ENCODE peak calls at places on chromosome 5, in six cellular contexts. E is fibroblast of lung, R is MM.1S, G is sigmoid colon, M is ovary, Z is right atrium auricular region. D is an unnamed sample.

GRCh38 chr5:178058321-178059012 is 54.9 kb upstream of the N4BP3 start:
- DNase-seq in E (no peak), R (no peak), G (peak; percentile 18), M (no peak), Z (no peak), D (no peak)

GRCh38 chr5:90967851-90968250 is 409.3 kb downstream of the ADGRV1 start:
- DNase-seq in E (no peak), R (no peak), G (no peak), M (no peak), Z (no peak), D (no peak)

GRCh38 chr5:36240779-36241635 is 718 bp downstream of the NADK2 start:
- DNase-seq in E (peak; percentile 63), R (peak; percentile 57), G (peak; percentile 82), M (peak; percentile 74), Z (peak; percentile 68), D (peak; percentile 68)

GRCh38 chr5:2892601-2893000 is 141.1 kb upstream of the IRX2 start:
- DNase-seq in E (no peak), R (no peak), G (no peak), M (no peak), Z (peak; percentile 23), D (no peak)

GRCh38 chr5:59893436-59894227 is at the start of gene PDE4D:
- DNase-seq in E (peak; percentile 55), R (peak; percentile 14), G (peak; percentile 67), M (no peak), Z (no peak), D (no peak)

GRCh38 chr5:179373101-179373934 is 28.1 kb upstream of the ADAMTS2 start:
- DNase-seq in E (no peak), R (no peak), G (peak; percentile 40), M (no peak), Z (no peak), D (no peak)

GRCh38 chr5:109496112-109496511 is 86.3 kb upstream of the PJA2 start:
- DNase-seq in E (peak; percentile 36), R (no peak), G (no peak), M (no peak), Z (no peak), D (no peak)

GRCh38 chr5:87885727-87886126 is 382.9 kb downstream of the TMEM161B start:
- DNase-seq in E (no peak), R (no peak), G (no peak), M (no peak), Z (no peak), D (peak; percentile 4)

GRCh38 chr5:14872070-14872989 is 752 bp upstream of the ANKH start:
- DNase-seq in E (peak; percentile 36), R (peak; percentile 71), G (peak; percentile 87), M (peak; percentile 53), Z (peak; percentile 91), D (peak; percentile 64)

GRCh38 chr5:71757590-71758543 is 38.8 kb downstream of the CARTPT start:
- DNase-seq in E (peak; percentile 81), R (peak; percentile 41), G (peak; percentile 77), M (peak; percentile 75), Z (no peak), D (peak; percentile 17)

GRCh38 chr5:53095931-53096525 is 13.5 kb downstream of the MOCS2 start:
- DNase-seq in E (peak; percentile 77), R (peak; percentile 61), G (peak; percentile 81), M (peak; percentile 39), Z (peak; percentile 88), D (peak; percentile 51)

GRCh38 chr5:169013846-169014245 is 287.1 kb downstream of the SLIT3 start:
- DNase-seq in E (no peak), R (peak; percentile 16), G (no peak), M (no peak), Z (no peak), D (no peak)

GRCh38 chr5:124279146-124279545 is 467.3 kb downstream of the ZNF608 start:
- DNase-seq in E (no peak), R (no peak), G (no peak), M (no peak), Z (no peak), D (no peak)

GRCh38 chr5:95822038-95822407 is 503 bp downstream of the GLRX start:
- DNase-seq in E (peak; percentile 54), R (peak; percentile 61), G (peak; percentile 85), M (peak; percentile 57), Z (no peak), D (peak; percentile 94)

GRCh38 chr5:74127377-74128338 is 501.7 kb downstream of the ARHGEF28 start:
- DNase-seq in E (peak; percentile 2), R (no peak), G (no peak), M (no peak), Z (no peak), D (no peak)

GRCh38 chr5:88883059-88883565 is at the start of gene MEF2C:
- DNase-seq in E (peak; percentile 86), R (peak; percentile 91), G (peak; percentile 88), M (peak; percentile 77), Z (peak; percentile 86), D (peak; percentile 78)

GRCh38 chr5:623531-623930 is 11.4 kb downstream of the CEP72 start:
- DNase-seq in E (no peak), R (no peak), G (no peak), M (no peak), Z (no peak), D (no peak)

GRCh38 chr5:154262376-154262775 is 71.8 kb downstream of the GALNT10 start:
- DNase-seq in E (no peak), R (no peak), G (no peak), M (no peak), Z (no peak), D (no peak)

GRCh38 chr5:38453506-38453905 is 102.9 kb downstream of the LIFR start:
- DNase-seq in E (no peak), R (peak; percentile 97), G (no peak), M (no peak), Z (no peak), D (peak; percentile 91)

GRCh38 chr5:102625446-102625845 is 126.6 kb upstream of the SLCO6A1 start:
- DNase-seq in E (no peak), R (no peak), G (no peak), M (no peak), Z (no peak), D (no peak)

GRCh38 chr5:139566611-139567010 is 5.5 kb downstream of the UBE2D2 start:
- DNase-seq in E (no peak), R (no peak), G (no peak), M (no peak), Z (no peak), D (no peak)

GRCh38 chr5:64939772-64940510 is 171.2 kb downstream of the CWC27 start:
- DNase-seq in E (peak; percentile 79), R (no peak), G (peak; percentile 63), M (peak; percentile 10), Z (no peak), D (no peak)

GRCh38 chr5:111537153-111538024 is 25.1 kb upstream of the STARD4 start:
- DNase-seq in E (peak; percentile 92), R (no peak), G (no peak), M (no peak), Z (no peak), D (no peak)

GRCh38 chr5:72234265-72234700 is 85.8 kb downstream of the MRPS27 start:
- DNase-seq in E (peak; percentile 53), R (no peak), G (no peak), M (no peak), Z (no peak), D (no peak)

GRCh38 chr5:112682621-112683061 is 55.0 kb upstream of the APC start:
- DNase-seq in E (no peak), R (no peak), G (no peak), M (no peak), Z (no peak), D (no peak)

GRCh38 chr5:9479981-9480380 is 65.9 kb downstream of the SEMA5A start:
- DNase-seq in E (no peak), R (no peak), G (no peak), M (no peak), Z (no peak), D (no peak)
- TF ChIP-seq CTCF in E (no peak), R (no peak), G (no peak), M (no peak), Z (no peak), D (no peak)

GRCh38 chr5:176438959-176439757 is 9.0 kb upstream of the FAF2 start:
- DNase-seq in E (peak; percentile 37), R (no peak), G (no peak), M (no peak), Z (no peak), D (no peak)
- H3K4me1 ChIP-seq in E (peaks cover 2% of the 10 kb centered on the region), R (peaks cover 10% of the 10 kb centered on the region), G (no peaks in the 10 kb centered on the region), M (no peaks in the 10 kb centered on the region), Z (no peaks in the 10 kb centered on the region), D (peaks cover 12% of the 10 kb centered on the region)

DNA sequence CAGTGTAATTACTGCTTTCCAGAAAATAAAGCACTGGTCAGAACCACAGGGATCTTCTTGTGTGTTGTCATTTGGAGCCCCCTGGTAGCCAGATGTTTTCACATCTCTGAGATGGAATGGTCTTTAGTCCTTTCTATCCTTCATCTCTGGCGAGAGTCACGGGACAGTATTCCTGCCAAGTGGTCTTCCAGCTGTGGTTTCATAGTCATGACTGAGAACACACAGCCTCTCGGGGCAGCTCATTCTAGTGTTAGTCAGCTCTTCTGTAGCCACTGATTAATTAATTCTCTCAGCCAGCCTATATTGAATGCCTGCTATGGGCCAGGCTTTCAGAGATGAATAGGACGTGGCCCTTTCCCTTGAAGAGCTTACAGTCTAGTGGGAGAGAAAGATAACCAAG is 34.1 kb downstream of the HMGXB3 start:
- DNase-seq in E (peak; percentile 93), R (no peak), G (no peak), M (no peak), Z (no peak), D (no peak)
- TF ChIP-seq CTCF in E (no peak), R (no peak), G (no peak), M (no peak), Z (no peak), D (no peak)

GRCh38 chr5:55231476-55232193 is 1.8 kb downstream of the CCNO start:
- DNase-seq in E (peak; percentile 45), R (no peak), G (no peak), M (peak; percentile 18), Z (no peak), D (no peak)

GRCh38 chr5:55227738-55228430 is 769 bp upstream of the MCIDAS start:
- DNase-seq in E (no peak), R (no peak), G (no peak), M (no peak), Z (no peak), D (no peak)

GRCh38 chr5:55231029-55231475 is 2.4 kb downstream of the CCNO start:
- DNase-seq in E (no peak), R (no peak), G (no peak), M (no peak), Z (no peak), D (no peak)

GRCh38 chr5:55232194-55232984 is 1.0 kb downstream of the CCNO start:
- DNase-seq in E (no peak), R (no peak), G (no peak), M (peak; percentile 21), Z (no peak), D (no peak)

DNA sequence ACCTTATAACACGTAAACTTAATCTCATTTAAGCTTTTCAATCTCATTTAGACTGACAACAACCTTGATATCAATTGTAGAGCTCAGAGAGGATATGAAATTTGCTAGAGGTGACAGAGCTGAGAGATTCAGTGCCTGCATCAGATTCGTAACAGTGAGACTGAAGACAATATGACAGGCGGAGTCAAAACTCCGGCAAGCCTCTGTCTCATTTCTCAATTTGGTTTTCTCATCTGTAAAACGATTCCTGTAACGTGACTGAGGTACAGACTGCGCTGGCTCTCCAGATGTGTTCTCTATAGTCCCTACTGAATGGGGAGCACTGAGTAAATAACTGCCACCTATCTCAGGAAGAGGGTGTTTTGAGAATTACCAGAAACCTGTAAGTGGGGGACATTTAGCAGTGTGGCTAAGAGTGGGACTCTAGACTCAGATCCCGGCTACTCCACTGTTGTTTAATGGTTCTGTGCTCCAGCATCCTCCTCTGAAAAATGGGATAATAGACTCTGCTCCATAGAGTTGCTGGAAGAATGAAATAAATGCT is 3.0 kb upstream of the MCIDAS start:
- DNase-seq in E (no peak), R (no peak), G (no peak), M (no peak), Z (no peak), D (no peak)
- H3K4me1 ChIP-seq in E (peaks cover 2% of the 10 kb centered on the region), R (peaks cover 11% of the 10 kb centered on the region), G (peaks cover 55% of the 10 kb centered on the region), M (peaks cover 20% of the 10 kb centered on the region), Z (no peaks in the 10 kb centered on the region), D (peaks cover 23% of the 10 kb centered on the region)

D was measured in OCI-LY7.